ENCODE peak calls at places on chromosome 20, in four cellular contexts. Z is fibroblast of mammary gland, C is body of pancreas, U is fibroblast of lung. G is an unnamed sample.

GRCh38 chr20:2984956-2985661 is 58.3 kb upstream of the GNRH2 start:
- DNase-seq in U (peak; percentile 79), C (no peak), Z (peak; percentile 88), G (peak; percentile 34)

GRCh38 chr20:45508068-45508886 is 7.1 kb downstream of the SPINT3 start:
- DNase-seq in Z (no peak), C (no peak), U (no peak), G (no peak)

GRCh38 chr20:43191946-43192847 is 2.5 kb upstream of the PTPRT start:
- DNase-seq in Z (no peak), U (no peak), C (peak; percentile 28), G (no peak)

GRCh38 chr20:1807394-1807793 is 87.8 kb upstream of the SIRPA start:
- DNase-seq in U (no peak), C (no peak), Z (no peak), G (no peak)

GRCh38 chr20:8796088-8796665 is 272.7 kb upstream of the PLCB4 start:
- DNase-seq in C (no peak), U (peak; percentile 58), Z (peak; percentile 62), G (peak; percentile 21)

GRCh38 chr20:2133318-2134183 is 31.9 kb downstream of the STK35 start:
- DNase-seq in U (peak; percentile 84), C (no peak), Z (peak; percentile 85), G (peak; percentile 71)

GRCh38 chr20:40776702-40777457 is 87.8 kb upstream of the MAFB start:
- DNase-seq in C (no peak), U (no peak), Z (no peak), G (no peak)

GRCh38 chr20:58636396-58636982 is 14.6 kb upstream of the STX16 start:
- DNase-seq in C (no peak), Z (no peak), U (no peak), G (no peak)

GRCh38 chr20:9978395-9979004 is 56.3 kb upstream of the ANKEF1 start:
- DNase-seq in Z (peak; percentile 95), U (peak; percentile 86), C (peak; percentile 57), G (peak; percentile 88)

GRCh38 chr20:60694763-60695162 is 557.3 kb upstream of the CDH4 start:
- DNase-seq in Z (peak; percentile 66), U (peak; percentile 87), C (no peak), G (no peak)

GRCh38 chr20:3916347-3916746 is 27.2 kb downstream of the PANK2 start:
- DNase-seq in Z (no peak), C (no peak), U (no peak), G (no peak)

GRCh38 chr20:38629979-38630378 is 28.4 kb downstream of the ARHGAP40 start:
- DNase-seq in U (no peak), Z (no peak), C (no peak), G (no peak)

GRCh38 chr20:37846573-37846972 is 56.4 kb upstream of the VSTM2L start:
- DNase-seq in U (no peak), Z (no peak), C (no peak), G (no peak)

GRCh38 chr20:49394264-49394663 is 88.2 kb downstream of the KCNB1 start:
- DNase-seq in U (no peak), Z (peak; percentile 56), C (no peak), G (no peak)

GRCh38 chr20:62301773-62302340 is 940 bp upstream of the ADRM1 start:
- DNase-seq in C (peak; percentile 95), Z (peak; percentile 92), U (peak; percentile 89), G (peak; percentile 93)
- H3K4me3 ChIP-seq in C (peak overlapping the region; percentile 12), Z (peak overlapping the region; percentile 67), U (peak overlapping the region; percentile 78), G (peak overlapping the region; percentile 77)

GRCh38 chr20:33444797-33445560 is 1.4 kb upstream of the SNTA1 start:
- DNase-seq in U (no peak), Z (peak; percentile 22), C (peak; percentile 38), G (peak; percentile 13)
- TF ChIP-seq CTCF in U (peak; percentile 38), Z (peak; percentile 23), C (no peak), G (peak; percentile 32)

GRCh38 chr20:25078662-25079061 is 3.3 kb downstream of the VSX1 start:
- DNase-seq in C (no peak), U (no peak), Z (no peak), G (no peak)

GRCh38 chr20:25076731-25077609 is 5.0 kb downstream of the VSX1 start:
- DNase-seq in C (peak; percentile 67), U (peak; percentile 9), Z (peak; percentile 45), G (peak; percentile 22)

GRCh38 chr20:25076201-25076600 is 5.7 kb downstream of the VSX1 start:
- DNase-seq in C (no peak), Z (no peak), U (peak; percentile 27), G (no peak)

GRCh38 chr20:25079171-25079570 is 2.8 kb downstream of the VSX1 start:
- DNase-seq in Z (no peak), C (no peak), U (no peak), G (no peak)

DNA sequence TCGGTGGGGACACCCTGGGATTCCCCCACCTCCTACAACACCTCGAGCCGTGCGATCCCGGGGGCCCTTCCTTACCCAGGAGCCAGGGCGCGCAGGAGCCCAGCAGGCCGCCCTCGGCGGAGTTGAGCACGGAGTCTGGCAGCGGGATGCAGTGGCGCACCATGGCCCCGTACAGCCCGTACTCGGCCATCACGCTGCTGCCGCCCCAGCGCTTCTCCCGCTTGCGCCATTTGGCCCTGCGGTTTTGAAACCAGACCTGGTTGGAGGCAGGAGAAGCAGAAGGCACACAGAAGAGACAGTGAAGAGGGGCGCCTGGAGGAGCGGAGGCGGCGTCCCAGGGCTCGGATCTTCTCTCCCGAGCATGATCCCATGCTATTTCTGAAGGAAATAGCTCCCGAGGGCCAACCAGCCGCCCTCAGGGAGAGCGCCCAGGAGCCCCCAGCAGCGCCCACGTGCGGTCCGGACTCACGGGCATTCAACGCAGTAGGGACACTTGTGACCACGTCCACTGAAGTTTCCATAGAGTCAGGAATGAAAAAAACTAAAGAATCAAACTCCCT is 4.3 kb downstream of the VSX1 start:
- DNase-seq in Z (peak; percentile 33), C (no peak), U (peak; percentile 14), G (peak; percentile 38)
- H3K4me3 ChIP-seq in Z (no peak overlapping the region), C (no peak overlapping the region), U (peak overlapping the region; percentile 17), G (no peak overlapping the region)

DNA sequence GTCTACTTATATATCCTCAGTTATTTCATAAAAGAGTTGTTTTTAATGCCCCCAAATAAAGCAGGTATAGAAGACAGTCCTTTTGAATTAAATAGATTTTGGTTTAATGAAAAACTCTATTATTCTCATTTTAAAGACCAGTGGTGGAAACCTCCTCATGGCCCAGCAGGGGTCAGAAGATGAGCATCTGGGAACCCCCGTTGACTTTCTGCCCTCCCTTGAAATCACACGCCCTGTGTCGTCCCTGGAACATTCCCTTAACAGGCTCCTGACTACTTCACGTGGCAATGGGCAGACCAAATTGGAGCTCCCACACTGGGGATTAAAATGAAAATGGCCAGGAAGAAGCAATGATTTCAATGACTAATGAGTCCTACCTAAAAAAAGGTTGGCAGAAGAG is 220.9 kb downstream of the KIF16B start:
- DNase-seq in Z (no peak), U (no peak), C (no peak), G (no peak)
- TF ChIP-seq CTCF in Z (no peak), U (no peak), C (no peak), G (no peak)

DNA sequence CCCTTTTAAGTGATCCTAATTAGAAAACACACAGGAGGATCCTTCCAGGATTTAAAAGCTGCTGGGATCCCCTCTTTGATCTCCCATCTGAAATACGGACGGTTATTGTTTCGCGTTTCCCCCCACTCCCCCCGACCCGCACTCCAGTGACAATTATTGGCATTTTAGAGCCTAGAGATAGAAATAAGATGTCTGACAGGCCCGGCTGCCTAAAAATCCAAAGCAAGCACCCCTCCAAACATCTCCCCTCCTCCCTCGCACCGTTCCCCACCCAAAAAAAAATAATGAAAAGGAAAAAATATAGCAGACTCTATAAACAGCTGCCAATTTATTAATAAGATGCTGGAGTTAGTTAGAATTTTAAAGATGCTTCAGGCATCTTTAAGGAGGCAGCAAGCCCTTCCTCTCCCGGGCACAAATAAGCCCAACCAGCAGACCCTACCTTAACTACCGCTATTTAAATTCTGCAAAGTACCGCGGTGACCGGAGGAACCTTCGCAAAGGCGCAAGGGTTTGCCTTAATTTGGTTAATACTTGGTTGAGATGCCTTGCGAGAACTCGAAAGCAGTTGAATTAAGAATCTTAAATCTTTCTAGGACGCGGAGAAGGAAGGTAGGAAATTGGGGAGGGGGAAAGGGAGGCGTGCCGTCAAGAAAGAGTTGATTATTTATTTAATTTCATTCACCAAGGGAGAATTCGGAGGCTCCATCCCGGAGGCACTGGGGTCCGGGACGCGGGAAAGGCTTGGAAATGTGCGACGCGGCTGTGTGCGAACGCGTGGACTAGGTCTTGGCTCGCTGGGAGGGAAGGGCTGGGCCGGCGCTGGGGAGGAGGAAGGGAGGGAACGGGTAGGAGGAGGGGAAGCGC is 1.5 kb upstream of the ISM1 start:
- DNase-seq in Z (no peak), U (no peak), C (no peak), G (no peak)
- H3K4me3 ChIP-seq in Z (no peak overlapping the region), U (peak overlapping the region; percentile 51), C (peak overlapping the region; percentile 43), G (no peak overlapping the region)

GRCh38 chr20:51563597-51564332 is 21.2 kb upstream of the NFATC2 start:
- DNase-seq in C (peak; percentile 55), Z (peak; percentile 80), U (peak; percentile 90), G (peak; percentile 82)
- TF ChIP-seq CTCF in C (no peak), Z (peak; percentile 7), U (no peak), G (peak; percentile 6)

GRCh38 chr20:63543131-63543530 is 4.4 kb downstream of the SRMS start:
- DNase-seq in C (no peak), Z (no peak), U (no peak), G (no peak)
- H3K4me3 ChIP-seq in C (no peak overlapping the region), Z (no peak overlapping the region), U (no peak overlapping the region), G (no peak overlapping the region)

DNA sequence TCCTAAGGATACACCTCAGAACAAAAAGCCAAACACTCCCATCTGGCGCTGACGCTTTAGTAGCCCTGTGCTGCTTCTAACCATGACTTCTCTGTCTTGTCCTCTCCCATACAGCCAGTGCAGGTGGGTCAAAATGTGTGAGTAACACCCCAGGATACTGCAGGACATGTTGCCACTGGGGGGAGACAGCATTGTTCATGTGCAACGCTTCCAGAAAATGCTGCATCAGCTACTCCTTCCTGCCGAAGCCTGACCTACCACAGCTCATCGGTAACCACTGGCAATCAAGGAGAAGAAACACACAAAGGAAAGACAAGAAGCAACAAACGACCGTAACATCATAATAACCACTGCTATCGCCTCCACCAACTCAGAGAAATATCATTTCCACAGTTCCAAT is 1.4 kb downstream of the DEFB132 start:
- DNase-seq in U (peak; percentile 19), Z (peak; percentile 34), C (no peak), G (peak; percentile 36)
- TF ChIP-seq CTCF in U (peak; percentile 29), Z (peak; percentile 37), C (no peak), G (peak; percentile 47)

DNA sequence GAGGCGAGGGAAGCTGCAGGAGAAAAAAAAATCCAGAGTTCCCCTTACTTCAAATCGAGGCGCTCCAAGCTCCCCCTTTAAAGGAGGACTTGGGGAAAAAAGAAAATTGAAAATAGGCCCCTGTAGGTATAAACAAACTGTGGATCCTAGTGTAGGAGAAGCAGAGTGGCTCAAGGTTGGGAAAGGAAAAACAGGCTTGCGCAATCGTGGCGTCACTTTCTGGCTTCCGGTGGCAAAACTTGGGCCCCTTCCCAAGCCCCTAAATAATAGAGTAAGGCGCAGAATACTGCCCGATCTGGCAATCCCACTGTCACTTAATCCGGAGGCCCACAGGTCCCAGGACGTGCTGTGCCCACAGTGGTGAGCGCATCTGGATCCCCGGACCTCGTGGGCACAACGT is 8.0 kb downstream of the PAX1 start:
- DNase-seq in Z (no peak), U (no peak), C (no peak), G (no peak)
- H3K4me3 ChIP-seq in Z (no peak overlapping the region), U (no peak overlapping the region), C (no peak overlapping the region), G (no peak overlapping the region)

G was measured in fibroblast of villous mesenchyme.